ENCODE peak calls at places on chromosomes 3 and 15, in four cellular contexts. One of them, this sample, is unnamed. For H3K4me1, the result is how much of the 10 kb centered on the place peaks cover.

GRCh38 chr3:58072046-58072445 is 63.8 kb downstream of the FLNB start:
- DNase-seq in adrenal gland: no peak
- DNase-seq in mesenchymal stem cell: peak
- DNase-seq in right lobe of liver: no peak
- DNase-seq in this sample: no peak

GRCh38 chr3:188929138-188929537 is 242.6 kb upstream of the TPRG1 start:
- DNase-seq in right lobe of liver: no peak
- DNase-seq in mesenchymal stem cell: no peak
- DNase-seq in adrenal gland: no peak
- DNase-seq in this sample: no peak

GRCh38 chr15:90594297-90594696 is 64.6 kb downstream of the CRTC3 start:
- DNase-seq in right lobe of liver: peak
- DNase-seq in adrenal gland: peak
- DNase-seq in mesenchymal stem cell: no peak
- DNase-seq in this sample: peak

GRCh38 chr15:88491158-88491557 is 23.6 kb downstream of the MRPS11 start:
- DNase-seq in right lobe of liver: no peak
- DNase-seq in adrenal gland: no peak
- DNase-seq in mesenchymal stem cell: no peak
- DNase-seq in this sample: no peak

GRCh38 chr3:177591371-177591770 is 394.1 kb upstream of the TBL1XR1 start:
- DNase-seq in right lobe of liver: no peak
- DNase-seq in mesenchymal stem cell: no peak
- DNase-seq in adrenal gland: peak
- DNase-seq in this sample: no peak

GRCh38 chr15:95495033-95495541 is 835.4 kb upstream of the NR2F2 start:
- DNase-seq in mesenchymal stem cell: no peak
- DNase-seq in adrenal gland: no peak
- DNase-seq in right lobe of liver: no peak
- DNase-seq in this sample: no peak

GRCh38 chr3:148916132-148916531 is 51.0 kb downstream of the CPA3 start:
- DNase-seq in right lobe of liver: no peak
- DNase-seq in mesenchymal stem cell: no peak
- DNase-seq in adrenal gland: no peak
- DNase-seq in this sample: no peak

GRCh38 chr3:132368962-132369361 is 48.3 kb upstream of the DNAJC13 start:
- DNase-seq in right lobe of liver: no peak
- DNase-seq in adrenal gland: no peak
- DNase-seq in mesenchymal stem cell: no peak
- DNase-seq in this sample: no peak

GRCh38 chr3:175150812-175151411 is 291.8 kb downstream of the NAALADL2 start:
- DNase-seq in adrenal gland: no peak
- DNase-seq in mesenchymal stem cell: no peak
- DNase-seq in right lobe of liver: no peak
- DNase-seq in this sample: no peak

GRCh38 chr3:43870110-43870509 is 179.4 kb downstream of the ABHD5 start:
- DNase-seq in mesenchymal stem cell: peak
- DNase-seq in right lobe of liver: no peak
- DNase-seq in adrenal gland: no peak
- DNase-seq in this sample: no peak

GRCh38 chr3:183275418-183275817 is 22.4 kb downstream of the B3GNT5 start:
- DNase-seq in mesenchymal stem cell: no peak
- DNase-seq in right lobe of liver: no peak
- DNase-seq in adrenal gland: no peak
- DNase-seq in this sample: peak

GRCh38 chr15:31216210-31216911 is 110.3 kb upstream of the KLF13 start:
- DNase-seq in adrenal gland: peak
- DNase-seq in mesenchymal stem cell: peak
- DNase-seq in right lobe of liver: peak
- DNase-seq in this sample: peak

GRCh38 chr3:88150771-88151170 is 1.0 kb downstream of the C3orf38 start:
- DNase-seq in right lobe of liver: no peak
- DNase-seq in mesenchymal stem cell: peak
- DNase-seq in adrenal gland: no peak
- DNase-seq in this sample: peak

GRCh38 chr3:17431477-17432045 is 310.9 kb downstream of the TBC1D5 start:
- DNase-seq in mesenchymal stem cell: no peak
- DNase-seq in adrenal gland: no peak
- DNase-seq in right lobe of liver: no peak
- DNase-seq in this sample: no peak

GRCh38 chr3:61425356-61425755 is 136.0 kb upstream of the PTPRG start:
- DNase-seq in adrenal gland: no peak
- DNase-seq in mesenchymal stem cell: no peak
- DNase-seq in right lobe of liver: no peak
- DNase-seq in this sample: no peak

GRCh38 chr15:59963322-59963721 is 40.8 kb upstream of the FOXB1 start:
- DNase-seq in right lobe of liver: no peak
- DNase-seq in adrenal gland: no peak
- DNase-seq in mesenchymal stem cell: no peak
- DNase-seq in this sample: no peak

GRCh38 chr15:77266708-77267387 is 153.1 kb downstream of the PEAK1 start:
- DNase-seq in right lobe of liver: no peak
- DNase-seq in mesenchymal stem cell: peak
- DNase-seq in adrenal gland: no peak
- DNase-seq in this sample: no peak

GRCh38 chr3:33629219-33629618 is 88.8 kb downstream of the CLASP2 start:
- DNase-seq in right lobe of liver: no peak
- DNase-seq in mesenchymal stem cell: no peak
- DNase-seq in adrenal gland: no peak
- DNase-seq in this sample: no peak

GRCh38 chr3:146165370-146165769 is 4.4 kb upstream of the PLOD2 start:
- DNase-seq in mesenchymal stem cell: no peak
- DNase-seq in adrenal gland: no peak
- DNase-seq in right lobe of liver: no peak
- DNase-seq in this sample: no peak

GRCh38 chr15:79025201-79025600 is 65.4 kb downstream of the RASGRF1 start:
- DNase-seq in mesenchymal stem cell: no peak
- DNase-seq in right lobe of liver: no peak
- DNase-seq in adrenal gland: no peak
- DNase-seq in this sample: peak

GRCh38 chr15:29774900-29775299 is 47.4 kb downstream of the TJP1 start:
- DNase-seq in right lobe of liver: no peak
- DNase-seq in adrenal gland: no peak
- DNase-seq in mesenchymal stem cell: peak
- DNase-seq in this sample: no peak

GRCh38 chr15:100890850-100891249 is 11.2 kb downstream of the ALDH1A3 start:
- DNase-seq in mesenchymal stem cell: no peak
- DNase-seq in adrenal gland: no peak
- DNase-seq in right lobe of liver: no peak
- DNase-seq in this sample: no peak

GRCh38 chr15:59741274-59741906 is 52.3 kb upstream of the BNIP2 start:
- DNase-seq in right lobe of liver: no peak
- DNase-seq in mesenchymal stem cell: peak
- DNase-seq in adrenal gland: no peak
- DNase-seq in this sample: peak

DNA sequence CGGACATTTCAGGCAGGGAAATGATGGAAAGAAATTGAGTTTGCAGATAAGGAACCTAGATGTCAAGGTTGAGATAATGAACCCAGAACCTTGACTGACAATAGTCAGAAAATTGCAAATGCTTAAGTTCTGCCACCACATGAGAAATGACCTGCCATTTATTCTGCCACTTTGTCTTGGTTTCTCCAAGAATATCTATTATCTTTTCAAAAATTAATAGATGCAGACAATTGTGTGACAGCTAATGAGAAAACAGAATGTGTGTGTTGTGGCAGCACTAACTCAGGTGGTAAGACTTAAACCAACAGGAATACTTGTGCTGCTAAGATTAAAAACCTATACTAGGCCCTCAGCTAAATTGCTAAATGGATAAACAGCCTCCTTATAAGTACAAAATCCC is 52.3 kb downstream of the CADPS start:
- DNase-seq in right lobe of liver: no peak
- DNase-seq in mesenchymal stem cell: no peak
- DNase-seq in adrenal gland: no peak
- DNase-seq in this sample: no peak
- H3K4me1 ChIP-seq in right lobe of liver: under half
- H3K4me1 ChIP-seq in mesenchymal stem cell: under half
- H3K4me1 ChIP-seq in adrenal gland: under half
- H3K4me1 ChIP-seq in this sample: under half

GRCh38 chr3:48553886-48554845 is 2.4 kb downstream of the PFKFB4 start:
- DNase-seq in mesenchymal stem cell: no peak
- DNase-seq in right lobe of liver: no peak
- DNase-seq in adrenal gland: no peak
- DNase-seq in this sample: no peak
- H3K4me1 ChIP-seq in mesenchymal stem cell: under half
- H3K4me1 ChIP-seq in right lobe of liver: under half
- H3K4me1 ChIP-seq in adrenal gland: under half
- H3K4me1 ChIP-seq in this sample: under half

DNA sequence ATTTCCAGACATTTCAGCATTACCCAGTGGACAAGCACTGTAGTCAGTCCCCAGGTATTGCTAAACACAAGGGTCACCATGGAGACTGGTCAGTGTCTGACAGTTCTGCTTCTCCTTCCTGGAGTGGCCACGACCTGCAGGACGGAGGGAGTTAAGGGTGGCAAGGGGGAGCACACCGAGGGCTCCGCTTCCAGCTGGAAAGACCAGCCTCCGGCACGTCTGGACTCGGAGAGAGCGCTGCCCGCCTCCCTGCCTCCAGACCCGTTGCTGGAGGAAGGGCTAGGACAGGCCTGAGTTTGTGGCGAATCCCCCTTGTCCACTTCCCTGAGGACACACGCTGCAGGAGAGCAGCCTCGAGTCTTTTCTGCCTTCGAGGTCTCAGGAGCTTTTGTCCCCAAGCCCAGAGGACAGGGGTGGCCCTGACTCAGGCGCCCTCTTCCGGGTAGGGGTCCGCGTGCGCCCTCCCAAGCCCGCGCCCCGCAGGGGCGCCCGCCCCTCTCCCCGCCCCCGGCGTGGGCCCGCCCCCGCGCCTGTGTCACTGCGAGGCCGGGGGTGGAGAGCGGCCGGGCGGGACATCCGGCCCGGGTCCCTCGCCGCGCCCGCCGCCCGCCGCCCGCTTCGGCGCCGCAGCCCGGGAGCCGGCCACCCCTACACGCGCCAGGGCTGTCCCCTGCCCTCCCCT is at the start of gene CHST14:
- DNase-seq in adrenal gland: peak
- DNase-seq in mesenchymal stem cell: peak
- DNase-seq in right lobe of liver: peak
- DNase-seq in this sample: peak
- H3K4me1 ChIP-seq in adrenal gland: under half
- H3K4me1 ChIP-seq in mesenchymal stem cell: under half
- H3K4me1 ChIP-seq in right lobe of liver: under half
- H3K4me1 ChIP-seq in this sample: under half

DNA sequence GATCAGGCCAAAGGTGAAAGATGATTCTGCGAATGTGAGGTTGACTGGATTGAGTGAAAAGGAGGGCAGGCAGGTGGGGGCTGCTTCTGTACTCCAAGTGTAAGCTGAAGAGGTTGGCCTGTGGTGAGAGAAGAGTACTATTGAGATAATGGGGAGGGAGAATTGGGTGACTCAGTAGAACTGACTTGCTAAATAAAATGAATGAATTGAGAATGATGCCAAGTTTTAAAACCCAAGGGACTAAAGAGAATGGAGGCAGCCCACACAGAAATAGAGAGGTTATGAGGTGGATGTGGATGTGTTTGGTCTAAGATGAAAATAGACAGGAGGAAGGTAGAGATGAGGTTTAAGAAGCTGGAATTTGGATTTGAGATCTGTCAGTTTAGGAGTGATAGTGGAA is 5.9 kb downstream of the MME start:
- DNase-seq in adrenal gland: no peak
- DNase-seq in mesenchymal stem cell: no peak
- DNase-seq in right lobe of liver: no peak
- DNase-seq in this sample: no peak
- H3K4me1 ChIP-seq in adrenal gland: under half
- H3K4me1 ChIP-seq in mesenchymal stem cell: under half
- H3K4me1 ChIP-seq in right lobe of liver: under half
- H3K4me1 ChIP-seq in this sample: under half

GRCh38 chr3:37462452-37462851 is 288.1 kb upstream of the LRRFIP2 start:
- DNase-seq in right lobe of liver: no peak
- DNase-seq in mesenchymal stem cell: no peak
- DNase-seq in adrenal gland: no peak
- DNase-seq in this sample: no peak

GRCh38 chr3:37456791-37457190 is 282.4 kb upstream of the LRRFIP2 start:
- DNase-seq in right lobe of liver: no peak
- DNase-seq in mesenchymal stem cell: no peak
- DNase-seq in adrenal gland: no peak
- DNase-seq in this sample: no peak

GRCh38 chr3:37457392-37458065 is 283.1 kb upstream of the LRRFIP2 start:
- DNase-seq in right lobe of liver: no peak
- DNase-seq in mesenchymal stem cell: no peak
- DNase-seq in adrenal gland: no peak
- DNase-seq in this sample: peak

GRCh38 chr3:37456270-37456708 is 281.9 kb upstream of the LRRFIP2 start:
- DNase-seq in right lobe of liver: peak
- DNase-seq in mesenchymal stem cell: peak
- DNase-seq in adrenal gland: peak
- DNase-seq in this sample: no peak

GRCh38 chr3:37458162-37458895 is 283.9 kb upstream of the LRRFIP2 start:
- DNase-seq in adrenal gland: peak
- DNase-seq in mesenchymal stem cell: no peak
- DNase-seq in right lobe of liver: no peak
- DNase-seq in this sample: no peak
- H3K4me1 ChIP-seq in adrenal gland: under half
- H3K4me1 ChIP-seq in mesenchymal stem cell: under half
- H3K4me1 ChIP-seq in right lobe of liver: under half
- H3K4me1 ChIP-seq in this sample: under half

DNA sequence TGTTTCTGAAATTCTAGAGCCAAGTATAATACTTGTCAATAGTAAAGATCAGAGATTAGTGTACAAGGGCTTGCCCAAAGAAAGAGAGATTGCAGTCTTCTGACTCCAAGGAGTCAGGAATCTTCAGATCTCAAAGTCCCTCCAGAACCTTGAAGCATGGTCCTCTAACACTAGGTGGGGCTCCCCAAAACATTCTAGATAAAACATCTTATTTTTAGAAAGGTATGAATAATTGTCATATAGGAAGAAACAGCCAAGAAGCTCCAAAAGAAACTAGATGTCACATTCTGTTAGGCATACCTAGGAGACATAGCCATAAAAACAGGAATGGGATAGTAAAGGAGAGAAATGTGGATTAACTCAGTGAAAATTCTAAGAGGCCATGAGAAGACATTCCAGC is 10.7 kb downstream of the MUC13 start:
- DNase-seq in adrenal gland: no peak
- DNase-seq in right lobe of liver: no peak
- DNase-seq in mesenchymal stem cell: no peak
- DNase-seq in this sample: peak
- H3K4me1 ChIP-seq in adrenal gland: under half
- H3K4me1 ChIP-seq in right lobe of liver: under half
- H3K4me1 ChIP-seq in mesenchymal stem cell: under half
- H3K4me1 ChIP-seq in this sample: under half